ENCODE peak calls at places on chromosome 11, in eight cellular contexts. One of them, this sample, is unnamed.

GRCh38 chr11:8268530-8269461 is 5.1 kb upstream of the LMO1 start:
- DNase-seq in prostate gland: no peak
- DNase-seq in esophagus muscularis mucosa: no peak
- DNase-seq in transverse colon: no peak
- DNase-seq in endothelial cell of umbilical vein: no peak
- DNase-seq in K562: no peak
- DNase-seq in GM23338: peak; percentile 57
- DNase-seq in H1: peak; percentile 55
- DNase-seq in this sample: no peak

GRCh38 chr11:103798456-103798855 is 238.0 kb upstream of the DDI1 start:
- DNase-seq in K562: no peak
- DNase-seq in prostate gland: no peak
- DNase-seq in GM23338: no peak
- DNase-seq in esophagus muscularis mucosa: no peak
- DNase-seq in H1: no peak
- DNase-seq in endothelial cell of umbilical vein: no peak
- DNase-seq in transverse colon: no peak
- DNase-seq in this sample: no peak

GRCh38 chr11:129643031-129643721 is 172.5 kb upstream of the TMEM45B start:
- DNase-seq in transverse colon: no peak
- DNase-seq in H1: no peak
- DNase-seq in endothelial cell of umbilical vein: no peak
- DNase-seq in GM23338: no peak
- DNase-seq in K562: no peak
- DNase-seq in esophagus muscularis mucosa: no peak
- DNase-seq in prostate gland: peak; percentile 93
- DNase-seq in this sample: no peak

GRCh38 chr11:1771700-1772099 is 8.0 kb upstream of the CTSD start:
- DNase-seq in endothelial cell of umbilical vein: no peak
- DNase-seq in prostate gland: no peak
- DNase-seq in GM23338: no peak
- DNase-seq in esophagus muscularis mucosa: no peak
- DNase-seq in transverse colon: peak; percentile 20
- DNase-seq in K562: no peak
- DNase-seq in H1: no peak
- DNase-seq in this sample: peak; percentile 32

GRCh38 chr11:40062616-40063015 is 1396.8 kb downstream of the LRRC4C start:
- DNase-seq in H1: no peak
- DNase-seq in endothelial cell of umbilical vein: no peak
- DNase-seq in K562: no peak
- DNase-seq in transverse colon: no peak
- DNase-seq in GM23338: no peak
- DNase-seq in esophagus muscularis mucosa: no peak
- DNase-seq in prostate gland: no peak
- DNase-seq in this sample: no peak

GRCh38 chr11:83092488-83093384 is 21.0 kb upstream of the RAB30 start:
- DNase-seq in esophagus muscularis mucosa: no peak
- DNase-seq in prostate gland: peak; percentile 85
- DNase-seq in GM23338: no peak
- DNase-seq in K562: no peak
- DNase-seq in transverse colon: peak; percentile 78
- DNase-seq in endothelial cell of umbilical vein: peak; percentile 34
- DNase-seq in H1: no peak
- DNase-seq in this sample: peak; percentile 78

GRCh38 chr11:70174846-70175764 is 28.0 kb upstream of the FADD start:
- DNase-seq in prostate gland: peak; percentile 39
- DNase-seq in GM23338: peak; percentile 38
- DNase-seq in transverse colon: no peak
- DNase-seq in esophagus muscularis mucosa: no peak
- DNase-seq in K562: no peak
- DNase-seq in endothelial cell of umbilical vein: peak; percentile 15
- DNase-seq in H1: no peak
- DNase-seq in this sample: no peak

GRCh38 chr11:114163830-114164401 is 104.4 kb downstream of the ZBTB16 start:
- DNase-seq in K562: no peak
- DNase-seq in esophagus muscularis mucosa: no peak
- DNase-seq in endothelial cell of umbilical vein: peak; percentile 21
- DNase-seq in transverse colon: peak; percentile 52
- DNase-seq in GM23338: no peak
- DNase-seq in H1: no peak
- DNase-seq in prostate gland: peak; percentile 83
- DNase-seq in this sample: no peak

GRCh38 chr11:86510674-86511073 is 136.0 kb downstream of the CCDC81 start:
- DNase-seq in K562: no peak
- DNase-seq in endothelial cell of umbilical vein: no peak
- DNase-seq in GM23338: no peak
- DNase-seq in H1: no peak
- DNase-seq in esophagus muscularis mucosa: peak; percentile 7
- DNase-seq in prostate gland: no peak
- DNase-seq in transverse colon: no peak
- DNase-seq in this sample: no peak

GRCh38 chr11:123231263-123231662 is 36.2 kb upstream of the CLMP start:
- DNase-seq in prostate gland: no peak
- DNase-seq in transverse colon: no peak
- DNase-seq in endothelial cell of umbilical vein: no peak
- DNase-seq in K562: no peak
- DNase-seq in esophagus muscularis mucosa: no peak
- DNase-seq in GM23338: no peak
- DNase-seq in H1: no peak
- DNase-seq in this sample: no peak

GRCh38 chr11:103594283-103594682 is 442.2 kb upstream of the DDI1 start:
- DNase-seq in GM23338: no peak
- DNase-seq in K562: no peak
- DNase-seq in endothelial cell of umbilical vein: no peak
- DNase-seq in H1: no peak
- DNase-seq in prostate gland: no peak
- DNase-seq in transverse colon: no peak
- DNase-seq in esophagus muscularis mucosa: no peak
- DNase-seq in this sample: no peak

GRCh38 chr11:14323118-14323676 is 35.8 kb downstream of the RRAS2 start:
- DNase-seq in endothelial cell of umbilical vein: peak; percentile 75
- DNase-seq in prostate gland: no peak
- DNase-seq in esophagus muscularis mucosa: no peak
- DNase-seq in H1: no peak
- DNase-seq in K562: no peak
- DNase-seq in transverse colon: no peak
- DNase-seq in GM23338: no peak
- DNase-seq in this sample: no peak

GRCh38 chr11:78740175-78741161 is 165.8 kb upstream of the NARS2 start:
- DNase-seq in K562: peak; percentile 19
- DNase-seq in GM23338: no peak
- DNase-seq in esophagus muscularis mucosa: no peak
- DNase-seq in H1: no peak
- DNase-seq in endothelial cell of umbilical vein: no peak
- DNase-seq in transverse colon: peak; percentile 30
- DNase-seq in prostate gland: no peak
- DNase-seq in this sample: no peak

GRCh38 chr11:58498464-58498863 is 9.4 kb downstream of the OR5B21 start:
- DNase-seq in GM23338: no peak
- DNase-seq in H1: no peak
- DNase-seq in esophagus muscularis mucosa: no peak
- DNase-seq in transverse colon: peak; percentile 8
- DNase-seq in prostate gland: no peak
- DNase-seq in K562: no peak
- DNase-seq in endothelial cell of umbilical vein: no peak
- DNase-seq in this sample: no peak

GRCh38 chr11:133269272-133269671 is 263.0 kb downstream of the OPCML start:
- DNase-seq in GM23338: no peak
- DNase-seq in prostate gland: no peak
- DNase-seq in esophagus muscularis mucosa: no peak
- DNase-seq in H1: no peak
- DNase-seq in transverse colon: no peak
- DNase-seq in K562: no peak
- DNase-seq in endothelial cell of umbilical vein: no peak
- DNase-seq in this sample: no peak

GRCh38 chr11:107705027-107705426 is 6.8 kb downstream of the SLN start:
- DNase-seq in H1: no peak
- DNase-seq in transverse colon: no peak
- DNase-seq in prostate gland: no peak
- DNase-seq in GM23338: no peak
- DNase-seq in K562: no peak
- DNase-seq in esophagus muscularis mucosa: no peak
- DNase-seq in endothelial cell of umbilical vein: peak; percentile 48
- DNase-seq in this sample: no peak

GRCh38 chr11:6249822-6250555 is 9.6 kb upstream of the CCKBR start:
- DNase-seq in endothelial cell of umbilical vein: peak; percentile 83
- DNase-seq in transverse colon: peak; percentile 67
- DNase-seq in K562: peak; percentile 35
- DNase-seq in prostate gland: no peak
- DNase-seq in GM23338: no peak
- DNase-seq in H1: no peak
- DNase-seq in esophagus muscularis mucosa: no peak
- DNase-seq in this sample: peak; percentile 93

GRCh38 chr11:22666700-22667439 is 459 bp downstream of the GAS2 start:
- DNase-seq in K562: no peak
- DNase-seq in H1: peak; percentile 77
- DNase-seq in endothelial cell of umbilical vein: peak; percentile 2
- DNase-seq in transverse colon: peak; percentile 20
- DNase-seq in prostate gland: peak; percentile 33
- DNase-seq in GM23338: peak; percentile 84
- DNase-seq in esophagus muscularis mucosa: no peak
- DNase-seq in this sample: peak; percentile 67

GRCh38 chr11:326842-327580 is 6.4 kb upstream of the IFITM3 start:
- DNase-seq in H1: no peak
- DNase-seq in prostate gland: peak; percentile 34
- DNase-seq in GM23338: no peak
- DNase-seq in esophagus muscularis mucosa: peak; percentile 97
- DNase-seq in transverse colon: peak; percentile 87
- DNase-seq in endothelial cell of umbilical vein: peak; percentile 84
- DNase-seq in K562: peak; percentile 42
- DNase-seq in this sample: peak; percentile 80

GRCh38 chr11:79404325-79404724 is 36.5 kb downstream of the TENM4 start:
- DNase-seq in GM23338: no peak
- DNase-seq in esophagus muscularis mucosa: no peak
- DNase-seq in prostate gland: no peak
- DNase-seq in endothelial cell of umbilical vein: no peak
- DNase-seq in transverse colon: no peak
- DNase-seq in K562: no peak
- DNase-seq in H1: no peak
- DNase-seq in this sample: no peak

GRCh38 chr11:3136542-3137455 is 28.3 kb downstream of the OSBPL5 start:
- DNase-seq in endothelial cell of umbilical vein: no peak
- DNase-seq in esophagus muscularis mucosa: no peak
- DNase-seq in GM23338: no peak
- DNase-seq in K562: no peak
- DNase-seq in H1: no peak
- DNase-seq in prostate gland: no peak
- DNase-seq in transverse colon: no peak
- DNase-seq in this sample: no peak

GRCh38 chr11:83044958-83045712 is 26.6 kb downstream of the RAB30 start:
- DNase-seq in prostate gland: no peak
- DNase-seq in esophagus muscularis mucosa: no peak
- DNase-seq in endothelial cell of umbilical vein: peak; percentile 55
- DNase-seq in K562: no peak
- DNase-seq in transverse colon: no peak
- DNase-seq in GM23338: peak; percentile 25
- DNase-seq in H1: no peak
- DNase-seq in this sample: no peak

GRCh38 chr11:131504199-131504949 is 134.0 kb downstream of the NTM start:
- DNase-seq in H1: peak; percentile 84
- DNase-seq in esophagus muscularis mucosa: no peak
- DNase-seq in transverse colon: no peak
- DNase-seq in K562: no peak
- DNase-seq in endothelial cell of umbilical vein: no peak
- DNase-seq in GM23338: peak; percentile 89
- DNase-seq in prostate gland: no peak
- DNase-seq in this sample: peak; percentile 40
- TF ChIP-seq POLR2AphosphoS5 in H1: no peak
- TF ChIP-seq POLR2AphosphoS5 in esophagus muscularis mucosa: no peak
- TF ChIP-seq POLR2AphosphoS5 in transverse colon: no peak
- TF ChIP-seq POLR2AphosphoS5 in K562: no peak
- TF ChIP-seq POLR2AphosphoS5 in endothelial cell of umbilical vein: no peak
- TF ChIP-seq POLR2AphosphoS5 in GM23338: no peak
- TF ChIP-seq POLR2AphosphoS5 in prostate gland: no peak
- TF ChIP-seq POLR2AphosphoS5 in this sample: no peak

GRCh38 chr11:10324474-10324873 is 19.6 kb downstream of the ADM start:
- DNase-seq in GM23338: no peak
- DNase-seq in prostate gland: no peak
- DNase-seq in H1: no peak
- DNase-seq in esophagus muscularis mucosa: peak; percentile 45
- DNase-seq in transverse colon: no peak
- DNase-seq in endothelial cell of umbilical vein: peak; percentile 15
- DNase-seq in K562: no peak
- DNase-seq in this sample: no peak
- H3K4me1 ChIP-seq in GM23338: peaks cover 24% of the 10 kb centered on the region
- H3K4me1 ChIP-seq in prostate gland: no peaks in the 10 kb centered on the region
- H3K4me1 ChIP-seq in H1: peaks cover 15% of the 10 kb centered on the region
- H3K4me1 ChIP-seq in esophagus muscularis mucosa: peaks cover 96% of the 10 kb centered on the region
- H3K4me1 ChIP-seq in transverse colon: peaks cover 62% of the 10 kb centered on the region
- H3K4me1 ChIP-seq in endothelial cell of umbilical vein: peaks cover 70% of the 10 kb centered on the region
- H3K4me1 ChIP-seq in K562: peaks cover 5% of the 10 kb centered on the region
- H3K4me1 ChIP-seq in this sample: peaks cover 84% of the 10 kb centered on the region

DNA sequence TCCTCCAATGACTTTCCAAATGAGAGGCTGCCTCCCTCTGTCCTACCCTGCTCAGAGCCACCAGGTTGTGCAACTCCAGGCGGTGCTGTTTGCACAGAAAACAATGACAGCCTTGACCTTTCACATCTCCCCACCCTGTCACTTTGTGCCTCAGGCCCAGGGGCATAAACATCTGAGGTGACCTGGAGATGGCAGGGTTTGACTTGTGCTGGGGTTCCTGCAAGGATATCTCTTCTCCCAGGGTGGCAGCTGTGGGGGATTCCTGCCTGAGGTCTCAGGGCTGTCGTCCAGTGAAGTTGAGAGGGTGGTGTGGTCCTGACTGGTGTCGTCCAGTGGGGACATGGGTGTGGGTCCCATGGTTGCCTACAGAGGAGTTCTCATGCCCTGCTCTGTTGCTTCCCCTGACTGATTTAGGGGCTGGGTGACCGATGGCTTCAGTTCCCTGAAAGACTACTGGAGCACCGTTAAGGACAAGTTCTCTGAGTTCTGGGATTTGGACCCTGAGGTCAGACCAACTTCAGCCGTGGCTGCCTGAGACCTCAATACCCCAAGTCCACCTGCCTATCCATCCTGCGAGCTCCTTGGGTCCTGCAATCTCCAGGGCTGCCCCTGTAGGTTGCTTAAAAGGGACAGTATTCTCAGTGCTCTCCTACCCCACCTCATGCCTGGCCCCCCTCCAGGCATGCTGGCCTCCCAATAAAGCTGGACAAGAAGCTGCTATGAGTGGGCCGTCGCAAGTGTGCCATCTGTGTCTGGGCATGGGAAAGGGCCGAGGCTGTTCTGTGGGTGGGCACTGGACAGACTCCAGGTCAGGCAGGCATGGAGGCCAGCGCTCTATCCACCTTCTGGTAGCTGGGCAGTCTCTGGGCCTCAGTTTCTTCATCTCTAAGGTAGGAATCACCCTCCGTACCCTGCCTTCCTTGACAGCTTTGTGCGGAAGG is 2.9 kb downstream of the APOC3 start:
- DNase-seq in endothelial cell of umbilical vein: no peak
- DNase-seq in prostate gland: no peak
- DNase-seq in GM23338: no peak
- DNase-seq in H1: no peak
- DNase-seq in esophagus muscularis mucosa: no peak
- DNase-seq in K562: no peak
- DNase-seq in transverse colon: no peak
- DNase-seq in this sample: peak; percentile 64
- H3K4me3 ChIP-seq in endothelial cell of umbilical vein: no peak overlapping the region
- H3K4me3 ChIP-seq in prostate gland: no peak overlapping the region
- H3K4me3 ChIP-seq in GM23338: no peak overlapping the region
- H3K4me3 ChIP-seq in H1: no peak overlapping the region
- H3K4me3 ChIP-seq in esophagus muscularis mucosa: no peak overlapping the region
- H3K4me3 ChIP-seq in K562: no peak overlapping the region
- H3K4me3 ChIP-seq in transverse colon: no peak overlapping the region
- H3K4me3 ChIP-seq in this sample: no peak overlapping the region

GRCh38 chr11:18012906-18013781 is at the start of gene SERGEF:
- DNase-seq in endothelial cell of umbilical vein: peak; percentile 77
- DNase-seq in prostate gland: peak; percentile 94
- DNase-seq in H1: peak; percentile 94
- DNase-seq in GM23338: peak; percentile 95
- DNase-seq in transverse colon: peak; percentile 98
- DNase-seq in esophagus muscularis mucosa: peak; percentile 96
- DNase-seq in K562: peak; percentile 97
- DNase-seq in this sample: peak; percentile 97
- TF ChIP-seq POLR2AphosphoS5 in endothelial cell of umbilical vein: peak; percentile 75
- TF ChIP-seq POLR2AphosphoS5 in prostate gland: peak; percentile 38
- TF ChIP-seq POLR2AphosphoS5 in H1: no peak
- TF ChIP-seq POLR2AphosphoS5 in GM23338: peak; percentile 89
- TF ChIP-seq POLR2AphosphoS5 in transverse colon: peak; percentile 30
- TF ChIP-seq POLR2AphosphoS5 in esophagus muscularis mucosa: peak; percentile 38
- TF ChIP-seq POLR2AphosphoS5 in K562: peak; percentile 28
- TF ChIP-seq POLR2AphosphoS5 in this sample: peak; percentile 75